ENCODE peak calls at places on chromosomes 4 and X, in five cellular contexts. D is cardiac fibroblast, O is fibroblast of pulmonary artery, M is head of caudate nucleus, J is RWPE1. Z is an unnamed sample.
A peak's percentile ranks its signal among the peaks of the same experiment; 100 is the strongest.

GRCh38 chr4:141134051-141134450 is 782 bp upstream of the RNF150 start:
- DNase-seq in O (peak; percentile 19), M (no peak), D (peak; percentile 8), J (no peak), Z (peak; percentile 33)

GRCh38 chr4:13540446-13541175 is 3.7 kb downstream of the NKX3-2 start:
- DNase-seq in D (no peak), J (no peak), O (no peak), M (no peak), Z (no peak)

GRCh38 chrX:149569770-149570169 is 17.5 kb downstream of the MAGEA9B start:
- DNase-seq in D (no peak), J (no peak), M (no peak), O (no peak), Z (no peak)

GRCh38 chr4:15100994-15101695 is 98.9 kb downstream of the CPEB2 start:
- DNase-seq in J (no peak), D (peak; percentile 7), M (peak; percentile 34), O (no peak), Z (peak; percentile 48)

GRCh38 chrX:47540754-47541538 is 20.1 kb upstream of the ARAF start:
- DNase-seq in M (peak; percentile 58), J (peak; percentile 87), D (peak; percentile 94), O (peak; percentile 94), Z (peak; percentile 96)

GRCh38 chr4:72857787-72858186 is 211.7 kb downstream of the COX18 start:
- DNase-seq in J (no peak), D (peak; percentile 28), M (no peak), O (peak; percentile 76), Z (no peak)

GRCh38 chr4:110636677-110637407 is 14.0 kb upstream of the PITX2 start:
- DNase-seq in M (no peak), D (peak; percentile 49), O (peak; percentile 39), J (no peak), Z (peak; percentile 65)

GRCh38 chr4:3879681-3880594 is 113.8 kb downstream of the ADRA2C start:
- DNase-seq in M (no peak), J (no peak), D (no peak), O (no peak), Z (no peak)

GRCh38 chr4:53858744-53859143 is 205.7 kb downstream of the CHIC2 start:
- DNase-seq in M (no peak), D (no peak), O (no peak), J (no peak), Z (no peak)

GRCh38 chrX:120560405-120560841 is 339 bp downstream of the CUL4B start:
- DNase-seq in D (no peak), O (no peak), M (no peak), J (no peak), Z (no peak)

GRCh38 chr4:88706574-88706973 is 8.9 kb upstream of the NAP1L5 start:
- DNase-seq in O (peak; percentile 80), M (peak; percentile 42), J (no peak), D (peak; percentile 83), Z (peak; percentile 54)

GRCh38 chrX:45515262-45516215 is 314.9 kb upstream of the DIPK2B start:
- DNase-seq in D (peak; percentile 90), J (peak; percentile 70), M (peak; percentile 31), O (peak; percentile 92), Z (peak; percentile 31)

GRCh38 chr4:87353592-87353991 is 30.9 kb upstream of the HSD17B13 start:
- DNase-seq in O (peak; percentile 70), M (peak; percentile 36), D (peak; percentile 67), J (peak; percentile 38), Z (peak; percentile 25)

GRCh38 chr4:39521253-39521908 is 5.9 kb downstream of the UGDH start:
- DNase-seq in D (peak; percentile 56), M (no peak), J (no peak), O (peak; percentile 55), Z (no peak)

GRCh38 chr4:72977936-72978485 is 91.5 kb downstream of the COX18 start:
- DNase-seq in M (no peak), D (no peak), J (no peak), O (no peak), Z (no peak)

GRCh38 chr4:174210952-174211490 is 72.4 kb downstream of the FBXO8 start:
- DNase-seq in O (no peak), D (no peak), M (no peak), J (no peak), Z (no peak)

GRCh38 chr4:37188100-37188499 is 56.4 kb upstream of the NWD2 start:
- DNase-seq in O (no peak), J (no peak), D (no peak), M (no peak), Z (no peak)

GRCh38 chr4:108272566-108272965 is 103.8 kb upstream of the LEF1 start:
- DNase-seq in O (no peak), J (no peak), M (no peak), D (no peak), Z (no peak)

GRCh38 chrX:150693782-150694574 is 782 bp downstream of the MTMR1 start:
- DNase-seq in J (peak; percentile 77), O (peak; percentile 52), M (peak; percentile 32), D (peak; percentile 43), Z (no peak)

GRCh38 chrX:40105016-40105790 is 7.4 kb upstream of the BCOR start:
- DNase-seq in O (no peak), J (no peak), D (peak; percentile 37), M (peak; percentile 64), Z (no peak)

GRCh38 chr4:54176202-54176601 is 52.9 kb upstream of the PDGFRA start:
- DNase-seq in D (no peak), O (no peak), M (no peak), J (no peak), Z (no peak)

GRCh38 chr4:176277162-176277904 is 8.3 kb upstream of the ASB5 start:
- DNase-seq in J (peak; percentile 75), O (peak; percentile 73), D (peak; percentile 75), M (peak; percentile 44), Z (peak; percentile 85)

GRCh38 chrX:120302434-120302833 is 8.8 kb downstream of the TMEM255A start:
- DNase-seq in O (no peak), M (no peak), D (no peak), J (no peak), Z (no peak)

GRCh38 chr4:42927946-42928345 is 35.4 kb downstream of the GRXCR1 start:
- DNase-seq in J (peak; percentile 18), O (no peak), M (no peak), D (no peak), Z (no peak)

GRCh38 chr4:139171878-139172691 is 4.9 kb downstream of the ELF2 start:
- DNase-seq in J (peak; percentile 45), D (peak; percentile 48), O (peak; percentile 60), M (no peak), Z (no peak)

GRCh38 chrX:69238153-69238959 is 73.1 kb upstream of the PJA1 start:
- DNase-seq in M (peak; percentile 75), D (no peak), J (no peak), O (no peak), Z (no peak)

GRCh38 chrX:96052078-96052477 is 632.6 kb upstream of the DIAPH2 start:
- DNase-seq in D (no peak), O (no peak), J (no peak), M (no peak), Z (no peak)

GRCh38 chr4:57373971-57374370 is 263.8 kb upstream of the IGFBP7 start:
- DNase-seq in O (no peak), M (no peak), D (no peak), J (no peak), Z (no peak)